ENCODE peak calls at places on chromosomes 2 and 18, in ten cellular contexts. T is cardiac fibroblast, P is IMR-90, C is stomach, W is transverse colon, J is mammary epithelial cell, S is AG04450, G is brain microvascular endothelial cell, V is A549, D is fibroblast of lung. R is an unnamed sample.

GRCh38 chr18:12296457-12296856 is 11.6 kb upstream of the TUBB6 start:
- DNase-seq in T (no peak), P (no peak), C (no peak), W (no peak), J (no peak), S (no peak), G (no peak), V (no peak), D (no peak), R (no peak)

GRCh38 chr2:12701786-12702660 is 14.7 kb upstream of the TRIB2 start:
- DNase-seq in T (peak), P (peak), C (no peak), W (no peak), J (peak), S (no peak), G (no peak), V (no peak), D (peak), R (no peak)

GRCh38 chr2:138500592-138501426 is 761 bp upstream of the SPOPL start:
- DNase-seq in T (no peak), P (no peak), C (no peak), W (peak), J (no peak), S (no peak), G (no peak), V (no peak), D (no peak), R (no peak)

GRCh38 chr2:201448701-201449100 is 2.6 kb downstream of the TRAK2 start:
- DNase-seq in T (no peak), P (no peak), C (no peak), W (peak), J (peak), S (no peak), G (no peak), V (no peak), D (no peak), R (no peak)

GRCh38 chr2:36912692-36913091 is 53.6 kb downstream of the STRN start:
- DNase-seq in T (peak), P (peak), C (no peak), W (no peak), J (no peak), S (no peak), G (no peak), V (no peak), D (peak), R (no peak)

GRCh38 chr18:58862851-58863538 is 1.7 kb upstream of the ZNF532 start:
- DNase-seq in T (peak), P (peak), C (peak), W (peak), J (peak), S (no peak), G (no peak), V (peak), D (peak), R (no peak)

GRCh38 chr2:39525636-39526412 is 88.7 kb upstream of the MAP4K3 start:
- DNase-seq in T (no peak), P (no peak), C (peak), W (no peak), J (no peak), S (no peak), G (no peak), V (peak), D (no peak), R (no peak)

GRCh38 chr18:13184396-13184795 is 34.2 kb upstream of the LDLRAD4 start:
- DNase-seq in T (no peak), P (no peak), C (no peak), W (no peak), J (no peak), S (no peak), G (no peak), V (no peak), D (no peak), R (no peak)

GRCh38 chr2:234991290-234991689 is 39.5 kb downstream of the SH3BP4 start:
- DNase-seq in T (no peak), P (no peak), C (no peak), W (no peak), J (no peak), S (no peak), G (no peak), V (no peak), D (no peak), R (no peak)

GRCh38 chr18:4720498-4720897 is 265.4 kb upstream of the DLGAP1 start:
- DNase-seq in T (no peak), P (no peak), C (no peak), W (no peak), J (no peak), S (no peak), G (no peak), V (no peak), D (no peak), R (no peak)

GRCh38 chr2:50401772-50402653 is 629.9 kb downstream of the NRXN1 start:
- DNase-seq in T (peak), P (peak), C (peak), W (peak), J (peak), S (peak), G (peak), V (peak), D (peak), R (no peak)

GRCh38 chr2:9950521-9951271 is 797 bp upstream of the GRHL1 start:
- DNase-seq in T (no peak), P (no peak), C (peak), W (peak), J (peak), S (no peak), G (no peak), V (no peak), D (peak), R (no peak)

GRCh38 chr18:50298443-50299284 is 11.2 kb upstream of the CXXC1 start:
- DNase-seq in T (no peak), P (no peak), C (no peak), W (no peak), J (no peak), S (no peak), G (no peak), V (no peak), D (no peak), R (no peak)

GRCh38 chr2:46042207-46042637 is 255.0 kb upstream of the EPAS1 start:
- DNase-seq in T (no peak), P (no peak), C (peak), W (no peak), J (no peak), S (no peak), G (no peak), V (peak), D (no peak), R (peak)

GRCh38 chr2:120957905-120958304 is 222.2 kb downstream of the GLI2 start:
- DNase-seq in T (no peak), P (no peak), C (peak), W (no peak), J (no peak), S (no peak), G (no peak), V (no peak), D (no peak), R (no peak)

GRCh38 chr2:113791697-113792590 is 35.5 kb upstream of the SLC35F5 start:
- DNase-seq in T (no peak), P (peak), C (no peak), W (no peak), J (peak), S (no peak), G (peak), V (peak), D (peak), R (no peak)

GRCh38 chr2:169415233-169415748 is 53.0 kb upstream of the LRP2 start:
- DNase-seq in T (no peak), P (no peak), C (no peak), W (no peak), J (no peak), S (no peak), G (no peak), V (no peak), D (no peak), R (no peak)

GRCh38 chr18:35267809-35268208 is 22.2 kb downstream of the ZSCAN30 start:
- DNase-seq in T (no peak), P (no peak), C (no peak), W (peak), J (no peak), S (no peak), G (no peak), V (no peak), D (no peak), R (no peak)

GRCh38 chr2:88903744-88904353 is 212.4 kb downstream of the RPIA start:
- DNase-seq in T (peak), P (peak), C (no peak), W (no peak), J (peak), S (no peak), G (peak), V (peak), D (peak), R (no peak)

GRCh38 chr2:119808516-119809147 is 48.9 kb downstream of the PTPN4 start:
- DNase-seq in T (peak), P (no peak), C (no peak), W (no peak), J (no peak), S (no peak), G (no peak), V (no peak), D (peak), R (no peak)

GRCh38 chr2:47738331-47738730 is 44.6 kb upstream of the MSH6 start:
- DNase-seq in T (no peak), P (no peak), C (no peak), W (no peak), J (no peak), S (no peak), G (no peak), V (no peak), D (no peak), R (no peak)

GRCh38 chr2:158726906-158727592 is 68.1 kb upstream of the DAPL1 start:
- DNase-seq in T (peak), P (no peak), C (no peak), W (no peak), J (no peak), S (no peak), G (no peak), V (no peak), D (no peak), R (no peak)

GRCh38 chr18:7084080-7084765 is 33.4 kb downstream of the LAMA1 start:
- DNase-seq in T (peak), P (peak), C (no peak), W (no peak), J (peak), S (peak), G (peak), V (peak), D (peak), R (no peak)

GRCh38 chr2:20992201-20992711 is 51.6 kb downstream of the APOB start:
- DNase-seq in T (peak), P (peak), C (no peak), W (peak), J (peak), S (no peak), G (peak), V (peak), D (peak), R (no peak)

GRCh38 chr2:222049946-222050345 is 248.9 kb downstream of the PAX3 start:
- DNase-seq in T (no peak), P (peak), C (no peak), W (no peak), J (peak), S (no peak), G (no peak), V (peak), D (peak), R (no peak)

GRCh38 chr2:120514521-120514920 is 168.6 kb downstream of the INHBB start:
- DNase-seq in T (no peak), P (no peak), C (no peak), W (no peak), J (no peak), S (no peak), G (no peak), V (no peak), D (no peak), R (no peak)

GRCh38 chr18:11955299-11956029 is 25.8 kb upstream of the IMPA2 start:
- DNase-seq in T (peak), P (peak), C (no peak), W (peak), J (peak), S (peak), G (peak), V (peak), D (peak), R (no peak)

GRCh38 chr2:191869781-191870180 is 22.9 kb upstream of the CAVIN2 start:
- DNase-seq in T (no peak), P (no peak), C (no peak), W (no peak), J (no peak), S (no peak), G (no peak), V (peak), D (no peak), R (no peak)

GRCh38 chr18:63758616-63759015 is 16.6 kb upstream of the SERPINB7 start:
- DNase-seq in T (no peak), P (no peak), C (no peak), W (no peak), J (no peak), S (no peak), G (peak), V (no peak), D (peak), R (no peak)

GRCh38 chr2:72975017-72975416 is 57.7 kb downstream of the EMX1 start:
- DNase-seq in T (no peak), P (no peak), C (no peak), W (no peak), J (no peak), S (no peak), G (no peak), V (no peak), D (no peak), R (no peak)

GRCh38 chr2:234391625-234392024 is 105.3 kb downstream of the ARL4C start:
- DNase-seq in T (no peak), P (no peak), C (no peak), W (no peak), J (no peak), S (no peak), G (no peak), V (no peak), D (no peak), R (no peak)

GRCh38 chr18:46416706-46417638 is 240.0 kb downstream of the LOXHD1 start:
- DNase-seq in T (no peak), P (no peak), C (no peak), W (no peak), J (no peak), S (no peak), G (no peak), V (peak), D (no peak), R (no peak)

DNA sequence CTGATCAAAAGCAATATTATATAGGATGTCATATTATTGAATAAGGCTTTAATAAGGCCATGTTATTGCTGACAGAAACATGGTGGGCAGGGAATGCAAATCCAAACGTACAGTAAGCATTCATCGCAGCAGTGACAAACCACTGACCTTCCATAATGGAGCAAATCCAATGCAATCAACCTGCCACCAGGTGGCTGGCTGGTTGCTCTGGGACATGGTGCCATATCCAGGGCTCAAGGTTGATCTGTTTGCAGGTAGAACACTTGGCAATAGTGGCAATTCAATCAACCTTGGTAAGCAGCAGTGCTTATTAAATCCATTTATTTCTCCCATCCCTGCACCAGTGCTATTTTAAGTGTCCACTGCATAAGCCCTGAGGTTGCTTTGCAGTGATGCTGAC is 75.4 kb downstream of the CERKL start:
- DNase-seq in T (no peak), P (no peak), C (no peak), W (no peak), J (no peak), S (no peak), G (no peak), V (no peak), D (no peak), R (no peak)
- TF ChIP-seq CTCF in T (no peak), P (no peak), C (no peak), W (no peak), J (peak), S (no peak), G (peak), V (no peak), D (no peak), R (peak)

GRCh38 chr2:173193925-173194324 is 118.3 kb downstream of the MAP3K20 start:
- DNase-seq in T (peak), P (peak), C (no peak), W (no peak), J (peak), S (no peak), G (peak), V (no peak), D (peak), R (no peak)

GRCh38 chr2:173192071-173192470 is 116.4 kb downstream of the MAP3K20 start:
- DNase-seq in T (no peak), P (no peak), C (no peak), W (no peak), J (peak), S (no peak), G (no peak), V (no peak), D (no peak), R (peak)

GRCh38 chr2:173196080-173196479 is 120.4 kb downstream of the MAP3K20 start:
- DNase-seq in T (no peak), P (no peak), C (no peak), W (no peak), J (no peak), S (no peak), G (no peak), V (no peak), D (no peak), R (no peak)

GRCh38 chr2:173196638-173197037 is 121.0 kb downstream of the MAP3K20 start:
- DNase-seq in T (no peak), P (no peak), C (no peak), W (no peak), J (no peak), S (no peak), G (no peak), V (no peak), D (no peak), R (no peak)

DNA sequence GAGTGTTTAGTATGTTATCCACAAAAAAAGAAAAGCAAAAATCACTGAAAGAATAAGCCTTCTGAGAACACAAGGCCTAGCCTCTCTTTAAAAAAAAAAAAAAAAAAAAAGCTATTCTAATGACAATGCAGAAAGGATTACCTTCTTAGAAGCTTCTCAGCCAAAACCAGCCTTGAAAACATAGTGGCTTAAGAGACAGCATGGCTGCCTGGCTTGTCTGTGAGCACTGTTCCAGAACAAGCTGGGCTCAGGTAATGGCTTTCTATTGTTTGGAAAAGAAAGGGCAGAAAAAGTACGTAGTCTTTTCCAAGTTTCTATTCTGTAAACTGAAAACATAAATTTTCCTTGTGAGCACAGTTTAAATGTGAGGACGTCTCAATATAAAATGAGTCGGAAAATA is 119.5 kb downstream of the MAP3K20 start:
- DNase-seq in T (no peak), P (no peak), C (no peak), W (no peak), J (no peak), S (no peak), G (no peak), V (no peak), D (no peak), R (no peak)
- H3K4me3 ChIP-seq in T (no peak), P (no peak), C (no peak), W (no peak), J (no peak), S (no peak), G (no peak), V (no peak), D (no peak), R (no peak)

DNA sequence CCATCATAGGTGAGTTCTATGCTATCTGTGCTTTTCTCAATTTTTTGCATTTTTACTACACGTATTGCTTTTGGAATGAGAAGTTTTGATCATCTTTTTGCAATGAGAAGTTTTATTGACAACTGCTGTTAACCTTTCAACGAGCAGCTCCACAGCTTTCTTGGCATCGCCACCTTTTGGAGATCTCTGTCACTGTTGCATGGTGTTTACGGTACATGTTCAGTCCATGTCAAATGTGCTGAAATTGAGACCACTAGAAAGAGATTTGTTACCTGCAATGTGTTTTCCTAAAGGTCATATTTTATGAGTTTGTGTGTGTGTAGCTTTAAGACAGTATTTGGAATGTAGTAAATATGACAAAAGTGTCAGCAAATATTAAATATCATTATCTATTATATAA is 120.8 kb downstream of the OSBPL6 start:
- DNase-seq in T (no peak), P (no peak), C (no peak), W (no peak), J (no peak), S (no peak), G (no peak), V (no peak), D (no peak), R (no peak)
- TF ChIP-seq CTCF in T (no peak), P (no peak), C (no peak), W (no peak), J (no peak), S (no peak), G (no peak), V (no peak), D (no peak), R (no peak)

GRCh38 chr2:144448389-144449027 is 71.4 kb downstream of the ZEB2 start:
- DNase-seq in T (no peak), P (no peak), C (no peak), W (no peak), J (no peak), S (no peak), G (no peak), V (no peak), D (no peak), R (no peak)

GRCh38 chr2:144451443-144451842 is 68.5 kb downstream of the ZEB2 start:
- DNase-seq in T (no peak), P (no peak), C (no peak), W (no peak), J (no peak), S (no peak), G (no peak), V (no peak), D (no peak), R (no peak)

GRCh38 chr2:144447535-144447934 is 72.4 kb downstream of the ZEB2 start:
- DNase-seq in T (no peak), P (no peak), C (no peak), W (no peak), J (no peak), S (no peak), G (no peak), V (no peak), D (no peak), R (no peak)

GRCh38 chr2:144446136-144446535 is 73.8 kb downstream of the ZEB2 start:
- DNase-seq in T (no peak), P (no peak), C (no peak), W (no peak), J (no peak), S (no peak), G (no peak), V (no peak), D (no peak), R (no peak)

GRCh38 chr2:144449028-144449406 is 70.9 kb downstream of the ZEB2 start:
- DNase-seq in T (peak), P (no peak), C (no peak), W (no peak), J (no peak), S (no peak), G (no peak), V (peak), D (no peak), R (no peak)
- H3K4me3 ChIP-seq in T (no peak), P (no peak), C (peak), W (no peak), J (no peak), S (no peak), G (no peak), V (no peak), D (no peak), R (no peak)

DNA sequence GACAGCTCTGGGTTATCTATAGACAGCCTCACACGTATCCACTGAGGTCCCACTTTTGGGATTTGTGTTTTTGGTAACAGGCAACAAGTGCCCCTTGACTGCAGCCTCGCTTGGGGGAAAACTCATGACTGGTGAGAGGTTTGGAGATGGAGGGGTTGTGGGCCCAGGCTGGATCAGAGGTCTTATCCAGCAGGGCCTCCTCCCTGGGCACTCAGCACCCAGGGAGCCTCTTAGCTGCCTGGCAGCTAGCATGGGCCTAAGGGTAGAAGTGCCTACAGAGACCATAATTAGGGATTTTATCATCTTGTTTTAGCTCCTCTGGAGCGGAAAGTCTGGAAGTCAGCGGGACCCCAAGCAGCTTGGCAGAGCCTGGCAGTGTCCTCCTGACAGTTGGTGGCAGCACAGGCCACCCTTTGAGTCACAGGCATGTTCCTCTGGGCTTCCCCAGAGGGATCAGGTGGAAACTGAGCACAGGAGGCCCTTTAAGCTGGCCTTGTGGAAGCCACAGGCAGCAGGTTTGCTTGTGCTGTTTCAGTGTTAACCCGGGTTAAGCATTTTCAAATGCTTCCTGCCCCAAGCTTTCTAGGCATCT is 143.1 kb downstream of the KCTD1 start:
- DNase-seq in T (peak), P (peak), C (peak), W (peak), J (peak), S (no peak), G (peak), V (peak), D (peak), R (no peak)
- TF ChIP-seq CTCF in T (peak), P (peak), C (no peak), W (peak), J (peak), S (peak), G (peak), V (peak), D (peak), R (peak)

GRCh38 chr2:241767464-241768250 is 9.0 kb upstream of the GAL3ST2 start:
- DNase-seq in T (no peak), P (no peak), C (no peak), W (no peak), J (no peak), S (no peak), G (no peak), V (no peak), D (no peak), R (no peak)
- H3K4me3 ChIP-seq in T (no peak), P (no peak), C (no peak), W (no peak), J (no peak), S (no peak), G (no peak), V (no peak), D (no peak), R (no peak)